ENCODE peak calls at places on chromosomes 6 and 20, in four cellular contexts. V is adrenal gland, Q is brain microvascular endothelial cell, F is cardiac muscle cell. U is an unnamed sample.

GRCh38 chr20:64073476-64074183 is 5.7 kb downstream of the RGS19 start:
- DNase-seq in V (no peak), Q (no peak), F (no peak), U (no peak)

GRCh38 chr6:89985744-89986493 is 91.7 kb downstream of the GJA10 start:
- DNase-seq in V (no peak), Q (peak), F (no peak), U (no peak)

GRCh38 chr6:2916354-2916925 is 13.3 kb upstream of the SERPINB9 start:
- DNase-seq in V (no peak), Q (no peak), F (no peak), U (peak)

GRCh38 chr6:35063701-35064507 is 77.2 kb downstream of the TCP11 start:
- DNase-seq in V (no peak), Q (no peak), F (no peak), U (no peak)

GRCh38 chr6:13486679-13487121 is 700 bp downstream of the GFOD1 start:
- DNase-seq in V (peak), Q (peak), F (peak), U (peak)

GRCh38 chr6:119077643-119078448 is 618 bp downstream of the FAM184A start:
- DNase-seq in V (peak), Q (no peak), F (peak), U (peak)

GRCh38 chr6:111377558-111378120 is 105.4 kb downstream of the REV3L start:
- DNase-seq in V (no peak), Q (no peak), F (no peak), U (no peak)

GRCh38 chr20:21103582-21104465 is 2.3 kb downstream of the LINC00237 start:
- DNase-seq in V (no peak), Q (no peak), F (no peak), U (no peak)

GRCh38 chr6:8993111-8993510 is 557.8 kb upstream of the SLC35B3 start:
- DNase-seq in V (no peak), Q (no peak), F (no peak), U (no peak)

GRCh38 chr6:140833396-140833795 is 1299.3 kb upstream of the GJE1 start:
- DNase-seq in V (no peak), Q (no peak), F (no peak), U (no peak)

GRCh38 chr6:71404967-71405278 is 116.3 kb downstream of the OGFRL1 start:
- DNase-seq in V (no peak), Q (no peak), F (no peak), U (no peak)
- H3K4me3 ChIP-seq in V (no peak), Q (no peak), F (no peak), U (no peak)

DNA sequence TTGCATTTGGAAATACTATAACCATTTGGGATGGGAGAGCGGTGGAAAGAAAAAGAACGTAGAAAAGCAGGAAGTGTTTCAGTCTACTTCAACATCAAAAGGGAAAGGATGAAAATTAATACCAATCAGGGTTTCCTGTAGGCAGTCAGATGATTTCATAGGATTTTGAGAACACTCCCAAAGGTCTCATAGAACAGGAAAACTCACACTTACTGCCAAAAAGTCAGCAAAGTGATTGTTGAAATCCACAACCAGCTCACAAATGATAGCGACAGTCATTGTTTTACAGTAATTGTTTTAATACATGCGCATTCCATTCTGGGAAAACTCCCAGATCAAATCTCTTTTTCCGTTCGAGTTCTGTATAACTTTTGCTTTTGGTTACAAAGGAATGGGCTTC is 5.3 kb upstream of the CNKSR3 start:
- DNase-seq in V (no peak), Q (no peak), F (no peak), U (no peak)
- H3K4me3 ChIP-seq in V (no peak), Q (no peak), F (no peak), U (no peak)

GRCh38 chr6:37005827-37006514 is 516 bp downstream of the FGD2 start:
- DNase-seq in V (no peak), Q (no peak), F (no peak), U (no peak)
- H3K4me3 ChIP-seq in V (peak), Q (no peak), F (no peak), U (no peak)

GRCh38 chr6:76876922-76877553 is 586.3 kb downstream of the HTR1B start:
- DNase-seq in V (peak), Q (peak), F (peak), U (no peak)
- H3K4me3 ChIP-seq in V (no peak), Q (no peak), F (peak), U (no peak)

GRCh38 chr20:49216991-49217578 is 2.1 kb upstream of the DDX27 start:
- DNase-seq in V (peak), Q (peak), F (peak), U (peak)
- H3K4me3 ChIP-seq in V (no peak), Q (peak), F (no peak), U (no peak)

GRCh38 chr20:62886709-62887058 is 25.1 kb upstream of the TCFL5 start:
- DNase-seq in V (no peak), Q (no peak), F (no peak), U (no peak)
- H3K4me3 ChIP-seq in V (no peak), Q (no peak), F (no peak), U (no peak)

GRCh38 chr6:37054171-37054570 is 48.7 kb downstream of the FGD2 start:
- DNase-seq in V (no peak), Q (no peak), F (no peak), U (no peak)
- H3K4me3 ChIP-seq in V (no peak), Q (no peak), F (no peak), U (no peak)